ENCODE peak calls at places on chromosome 13, in seven cellular contexts. C is MCF 10A; Z is neural crest cell; M is heart right ventricle; V is colonic mucosa; Q is GM12878; N is activated CD8-positive, alpha-beta T cell treated with anti-CD3 and anti-CD28 coated beads for 36 hours. U is an unnamed sample.

GRCh38 chr13:50401721-50402510 is 386.7 kb downstream of the KCNRG start:
- DNase-seq in Q (no peak), N (no peak), Z (no peak), C (peak; percentile 35), V (no peak), M (no peak), U (no peak)

GRCh38 chr13:90867336-90867683 is 480.2 kb upstream of the MIR17HG start:
- DNase-seq in C (peak; percentile 84), Q (peak; percentile 24), M (peak; percentile 31), N (peak; percentile 56), V (peak; percentile 63), Z (peak; percentile 70), U (peak; percentile 78)

GRCh38 chr13:44921478-44921877 is 67.8 kb downstream of the NUFIP1 start:
- DNase-seq in C (no peak), N (no peak), Q (no peak), M (no peak), Z (no peak), V (no peak), U (no peak)

GRCh38 chr13:65868106-65868505 is 1362.0 kb downstream of the PCDH9 start:
- DNase-seq in V (no peak), C (no peak), Z (no peak), M (no peak), Q (no peak), N (no peak), U (no peak)

GRCh38 chr13:105984236-105984635 is 551.2 kb downstream of the EFNB2 start:
- DNase-seq in Q (no peak), V (no peak), Z (no peak), C (peak; percentile 71), M (no peak), N (no peak), U (no peak)

GRCh38 chr13:105395041-105395440 is 1140.4 kb downstream of the EFNB2 start:
- DNase-seq in C (no peak), Z (no peak), Q (no peak), V (no peak), N (no peak), M (no peak), U (no peak)

GRCh38 chr13:89650226-89650625 is 1697.3 kb upstream of the MIR17HG start:
- DNase-seq in M (no peak), Z (no peak), Q (no peak), N (no peak), C (no peak), V (no peak), U (no peak)

GRCh38 chr13:59519776-59520175 is 644.0 kb downstream of the DIAPH3 start:
- DNase-seq in V (no peak), M (no peak), Q (no peak), Z (no peak), C (no peak), N (no peak), U (no peak)

GRCh38 chr13:50829896-50830295 is 13.6 kb downstream of the DLEU7 start:
- DNase-seq in N (no peak), Z (no peak), Q (no peak), C (peak; percentile 69), V (no peak), M (no peak), U (no peak)

GRCh38 chr13:106063591-106064308 is 471.7 kb downstream of the EFNB2 start:
- DNase-seq in Q (no peak), C (peak; percentile 54), V (no peak), Z (no peak), N (no peak), M (no peak), U (no peak)

GRCh38 chr13:98416408-98416807 is 160.5 kb downstream of the STK24 start:
- DNase-seq in N (no peak), Z (no peak), C (no peak), M (no peak), Q (no peak), V (peak; percentile 83), U (no peak)

GRCh38 chr13:51935326-51936171 is 73.8 kb downstream of the CCDC70 start:
- DNase-seq in Q (no peak), Z (no peak), N (no peak), V (peak; percentile 52), C (peak; percentile 50), M (no peak), U (peak; percentile 55)

GRCh38 chr13:46712524-46712923 is 84.4 kb downstream of the ESD start:
- DNase-seq in Q (no peak), V (no peak), C (no peak), N (no peak), M (no peak), Z (no peak), U (no peak)

DNA sequence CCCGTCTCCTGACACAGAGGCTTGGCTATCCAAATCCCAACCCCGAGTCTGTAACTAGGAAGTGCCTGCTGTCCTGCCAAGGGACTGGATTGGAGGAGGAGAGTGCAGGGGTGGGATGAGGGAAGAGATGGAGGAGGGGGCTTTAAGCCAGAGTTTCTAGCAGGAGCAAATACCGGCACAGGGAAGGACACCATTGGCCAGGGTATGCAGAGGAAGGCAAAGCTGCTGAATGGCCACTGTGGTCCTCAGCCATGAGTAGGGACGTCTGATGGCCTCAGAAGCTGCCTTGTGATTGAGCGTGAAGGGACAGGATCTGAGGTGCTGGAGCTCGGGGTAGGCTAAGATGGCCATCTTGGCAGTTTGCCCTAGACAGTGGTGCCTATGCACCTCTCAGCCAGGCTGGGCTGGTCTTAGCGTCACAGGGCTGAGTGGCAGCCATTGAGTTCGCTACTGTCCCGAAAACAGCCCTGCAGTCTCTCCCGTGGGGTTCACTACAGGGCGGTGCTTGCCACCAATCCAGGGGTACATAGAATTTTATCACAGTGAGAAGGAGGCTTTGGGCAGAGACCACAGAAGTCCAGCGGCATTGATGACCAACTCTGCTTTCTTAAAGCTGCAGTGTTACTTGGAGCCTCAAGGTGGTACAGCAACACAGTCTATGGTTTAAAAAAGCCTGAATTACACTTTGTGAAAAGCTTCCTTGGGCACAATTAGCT is 61.8 kb downstream of the AKAP11 start:
- DNase-seq in M (no peak), N (no peak), Z (no peak), Q (no peak), C (peak; percentile 45), V (no peak), U (peak; percentile 7)
- TF ChIP-seq CTCF in M (no peak), N (peak; percentile 64), Z (peak; percentile 60), Q (peak; percentile 87), C (peak; percentile 49), V (peak; percentile 34), U (peak; percentile 33)

GRCh38 chr13:26133286-26133685 is 81.5 kb upstream of the SHISA2 start:
- DNase-seq in Z (no peak), C (no peak), N (no peak), V (no peak), M (no peak), Q (no peak), U (no peak)

GRCh38 chr13:26133851-26134250 is 82.0 kb upstream of the SHISA2 start:
- DNase-seq in C (no peak), Q (no peak), Z (no peak), V (no peak), N (no peak), M (no peak), U (no peak)

GRCh38 chr13:26128676-26129075 is 76.9 kb upstream of the SHISA2 start:
- DNase-seq in C (peak; percentile 2), N (no peak), Z (no peak), V (no peak), M (no peak), Q (no peak), U (no peak)

GRCh38 chr13:26132756-26133155 is 80.9 kb upstream of the SHISA2 start:
- DNase-seq in C (peak; percentile 0), Z (no peak), M (no peak), Q (no peak), V (no peak), N (peak; percentile 13), U (no peak)
- TF ChIP-seq CTCF in C (no peak), Z (no peak), M (peak; percentile 31), Q (peak; percentile 21), V (no peak), N (no peak), U (no peak)

GRCh38 chr13:22062478-22063205 is 391.8 kb downstream of the FGF9 start:
- DNase-seq in N (peak; percentile 22), C (no peak), Q (no peak), M (no peak), Z (no peak), V (no peak), U (no peak)

GRCh38 chr13:22060187-22060586 is 389.3 kb downstream of the FGF9 start:
- DNase-seq in Q (no peak), Z (no peak), N (no peak), M (no peak), C (no peak), V (no peak), U (no peak)

GRCh38 chr13:22061371-22061805 is 390.5 kb downstream of the FGF9 start:
- DNase-seq in V (no peak), M (no peak), C (no peak), N (peak; percentile 76), Q (peak; percentile 51), Z (no peak), U (no peak)

GRCh38 chr13:22063416-22064124 is 392.7 kb downstream of the FGF9 start:
- DNase-seq in V (no peak), M (no peak), N (no peak), Q (no peak), C (no peak), Z (no peak), U (no peak)

DNA sequence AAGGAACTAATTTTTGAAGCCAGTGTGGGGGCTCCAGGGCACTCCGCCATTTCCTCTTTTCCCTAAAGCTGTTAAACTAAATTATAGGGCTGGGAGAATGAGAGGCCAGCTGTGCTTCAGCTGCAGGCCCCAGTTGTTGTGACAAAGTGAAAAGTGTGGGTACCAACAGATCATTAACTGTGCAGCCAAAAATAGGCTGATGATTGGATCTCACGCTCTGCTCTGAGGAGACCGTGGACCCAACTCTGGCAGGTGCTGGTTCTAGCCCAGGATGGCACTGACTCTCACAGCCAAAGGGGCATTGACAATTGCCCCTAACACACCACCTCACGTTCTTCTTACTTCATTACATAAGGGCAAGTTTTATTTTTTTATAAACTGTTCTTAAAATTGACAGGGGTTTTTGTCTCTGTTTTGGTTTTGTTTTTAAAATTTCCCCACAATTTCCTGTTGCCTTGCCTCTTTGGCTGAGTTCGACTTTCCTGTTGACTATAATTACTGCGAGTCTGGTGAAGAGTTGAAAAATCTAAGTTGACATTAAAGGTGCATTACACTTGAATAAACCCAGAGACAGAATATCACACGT is 391.0 kb downstream of the FGF9 start:
- DNase-seq in C (no peak), N (no peak), M (no peak), Z (no peak), V (no peak), Q (peak; percentile 80), U (no peak)
- TF ChIP-seq CTCF in C (no peak), N (no peak), M (no peak), Z (no peak), V (no peak), Q (no peak), U (no peak)

GRCh38 chr13:40386586-40386985 is 279.9 kb downstream of the FOXO1 start:
- DNase-seq in Z (no peak), V (no peak), C (peak; percentile 51), Q (no peak), M (no peak), N (no peak), U (no peak)

GRCh38 chr13:40387775-40388174 is 278.7 kb downstream of the FOXO1 start:
- DNase-seq in V (peak; percentile 9), Q (no peak), M (no peak), C (no peak), N (no peak), Z (no peak), U (no peak)

GRCh38 chr13:40384976-40385857 is 281.2 kb downstream of the FOXO1 start:
- DNase-seq in Q (no peak), M (no peak), Z (no peak), V (no peak), C (peak; percentile 68), N (no peak), U (no peak)

GRCh38 chr13:40383922-40384321 is 282.5 kb downstream of the FOXO1 start:
- DNase-seq in C (no peak), M (no peak), N (no peak), Z (no peak), V (no peak), Q (no peak), U (no peak)

GRCh38 chr13:40385858-40386180 is 280.6 kb downstream of the FOXO1 start:
- DNase-seq in N (no peak), Q (no peak), C (no peak), M (no peak), Z (no peak), V (no peak), U (no peak)
- TF ChIP-seq CTCF in N (no peak), Q (no peak), C (no peak), M (no peak), Z (no peak), V (no peak), U (no peak)

U was measured in endothelial cell.